ENCODE peak calls at places on chromosomes 7 and 10, in nine cellular contexts. One of them, this sample, is unnamed.

GRCh38 chr10:4918236-4918635 is 45.0 kb upstream of the AKR1C1 start:
- DNase-seq in neural progenitor cell: no peak
- DNase-seq in NCI-H1092: no peak
- DNase-seq in NCI-H1930: no peak
- DNase-seq in Calu3: no peak
- DNase-seq in activated naive CD8-positive, alpha-beta T cell treated with anti-CD3 and anti-CD28 coated beads, Interleukin-2, amount 50 U/mL, for 24 hours: no peak
- DNase-seq in ovary: no peak
- DNase-seq in NCI-H748 treated with DMSO at 0.1 percent for 48 hours: no peak
- DNase-seq in T-helper 9 cell: no peak
- DNase-seq in this sample: no peak

GRCh38 chr7:134703781-134704180 is 57.1 kb downstream of the BPGM start:
- DNase-seq in ovary: peak
- DNase-seq in activated naive CD8-positive, alpha-beta T cell treated with anti-CD3 and anti-CD28 coated beads, Interleukin-2, amount 50 U/mL, for 24 hours: no peak
- DNase-seq in neural progenitor cell: no peak
- DNase-seq in NCI-H748 treated with DMSO at 0.1 percent for 48 hours: no peak
- DNase-seq in NCI-H1092: no peak
- DNase-seq in T-helper 9 cell: no peak
- DNase-seq in Calu3: no peak
- DNase-seq in NCI-H1930: no peak
- DNase-seq in this sample: no peak

GRCh38 chr10:133458710-133459453 is 5.1 kb downstream of the SCART1 start:
- DNase-seq in activated naive CD8-positive, alpha-beta T cell treated with anti-CD3 and anti-CD28 coated beads, Interleukin-2, amount 50 U/mL, for 24 hours: no peak
- DNase-seq in NCI-H1930: no peak
- DNase-seq in T-helper 9 cell: no peak
- DNase-seq in NCI-H748 treated with DMSO at 0.1 percent for 48 hours: no peak
- DNase-seq in Calu3: no peak
- DNase-seq in ovary: no peak
- DNase-seq in neural progenitor cell: no peak
- DNase-seq in NCI-H1092: no peak
- DNase-seq in this sample: no peak

GRCh38 chr10:101837753-101838152 is 5.8 kb downstream of the KCNIP2 start:
- DNase-seq in activated naive CD8-positive, alpha-beta T cell treated with anti-CD3 and anti-CD28 coated beads, Interleukin-2, amount 50 U/mL, for 24 hours: no peak
- DNase-seq in T-helper 9 cell: no peak
- DNase-seq in neural progenitor cell: no peak
- DNase-seq in NCI-H1930: no peak
- DNase-seq in NCI-H748 treated with DMSO at 0.1 percent for 48 hours: no peak
- DNase-seq in ovary: peak
- DNase-seq in Calu3: no peak
- DNase-seq in NCI-H1092: no peak
- DNase-seq in this sample: no peak

GRCh38 chr10:80405636-80406035 is 2.7 kb upstream of the PRXL2A start:
- DNase-seq in neural progenitor cell: peak
- DNase-seq in activated naive CD8-positive, alpha-beta T cell treated with anti-CD3 and anti-CD28 coated beads, Interleukin-2, amount 50 U/mL, for 24 hours: no peak
- DNase-seq in NCI-H1930: no peak
- DNase-seq in NCI-H1092: no peak
- DNase-seq in Calu3: no peak
- DNase-seq in NCI-H748 treated with DMSO at 0.1 percent for 48 hours: no peak
- DNase-seq in ovary: no peak
- DNase-seq in T-helper 9 cell: no peak
- DNase-seq in this sample: no peak

GRCh38 chr10:120607710-120608703 is 151.0 kb downstream of the PLPP4 start:
- DNase-seq in NCI-H1930: no peak
- DNase-seq in neural progenitor cell: no peak
- DNase-seq in NCI-H748 treated with DMSO at 0.1 percent for 48 hours: no peak
- DNase-seq in T-helper 9 cell: no peak
- DNase-seq in NCI-H1092: no peak
- DNase-seq in Calu3: no peak
- DNase-seq in ovary: no peak
- DNase-seq in activated naive CD8-positive, alpha-beta T cell treated with anti-CD3 and anti-CD28 coated beads, Interleukin-2, amount 50 U/mL, for 24 hours: no peak
- DNase-seq in this sample: no peak

GRCh38 chr7:73446716-73447115 is 13.1 kb downstream of the FZD9 start:
- DNase-seq in NCI-H1930: no peak
- DNase-seq in activated naive CD8-positive, alpha-beta T cell treated with anti-CD3 and anti-CD28 coated beads, Interleukin-2, amount 50 U/mL, for 24 hours: no peak
- DNase-seq in T-helper 9 cell: no peak
- DNase-seq in ovary: no peak
- DNase-seq in NCI-H1092: no peak
- DNase-seq in neural progenitor cell: no peak
- DNase-seq in Calu3: no peak
- DNase-seq in NCI-H748 treated with DMSO at 0.1 percent for 48 hours: no peak
- DNase-seq in this sample: no peak

GRCh38 chr10:125000366-125001312 is 58.7 kb downstream of the ZRANB1 start:
- DNase-seq in activated naive CD8-positive, alpha-beta T cell treated with anti-CD3 and anti-CD28 coated beads, Interleukin-2, amount 50 U/mL, for 24 hours: no peak
- DNase-seq in Calu3: no peak
- DNase-seq in ovary: peak
- DNase-seq in neural progenitor cell: peak
- DNase-seq in T-helper 9 cell: no peak
- DNase-seq in NCI-H748 treated with DMSO at 0.1 percent for 48 hours: no peak
- DNase-seq in NCI-H1930: no peak
- DNase-seq in NCI-H1092: no peak
- DNase-seq in this sample: no peak

GRCh38 chr7:142711722-142712616 is 37.3 kb upstream of the PRSS1 start:
- DNase-seq in NCI-H1092: no peak
- DNase-seq in ovary: no peak
- DNase-seq in neural progenitor cell: peak
- DNase-seq in NCI-H1930: no peak
- DNase-seq in Calu3: peak
- DNase-seq in NCI-H748 treated with DMSO at 0.1 percent for 48 hours: peak
- DNase-seq in T-helper 9 cell: no peak
- DNase-seq in activated naive CD8-positive, alpha-beta T cell treated with anti-CD3 and anti-CD28 coated beads, Interleukin-2, amount 50 U/mL, for 24 hours: peak
- DNase-seq in this sample: no peak

GRCh38 chr7:29652611-29653010 is 89.0 kb downstream of the PRR15 start:
- DNase-seq in NCI-H1930: no peak
- DNase-seq in neural progenitor cell: no peak
- DNase-seq in NCI-H748 treated with DMSO at 0.1 percent for 48 hours: no peak
- DNase-seq in Calu3: no peak
- DNase-seq in ovary: no peak
- DNase-seq in activated naive CD8-positive, alpha-beta T cell treated with anti-CD3 and anti-CD28 coated beads, Interleukin-2, amount 50 U/mL, for 24 hours: no peak
- DNase-seq in T-helper 9 cell: no peak
- DNase-seq in NCI-H1092: no peak
- DNase-seq in this sample: no peak

GRCh38 chr10:75033399-75034130 is 77.9 kb upstream of the SAMD8 start:
- DNase-seq in NCI-H748 treated with DMSO at 0.1 percent for 48 hours: no peak
- DNase-seq in T-helper 9 cell: no peak
- DNase-seq in ovary: no peak
- DNase-seq in activated naive CD8-positive, alpha-beta T cell treated with anti-CD3 and anti-CD28 coated beads, Interleukin-2, amount 50 U/mL, for 24 hours: no peak
- DNase-seq in NCI-H1930: no peak
- DNase-seq in neural progenitor cell: no peak
- DNase-seq in NCI-H1092: no peak
- DNase-seq in Calu3: no peak
- DNase-seq in this sample: no peak

GRCh38 chr10:80429521-80429966 is 21.2 kb downstream of the PRXL2A start:
- DNase-seq in activated naive CD8-positive, alpha-beta T cell treated with anti-CD3 and anti-CD28 coated beads, Interleukin-2, amount 50 U/mL, for 24 hours: no peak
- DNase-seq in T-helper 9 cell: no peak
- DNase-seq in NCI-H1092: no peak
- DNase-seq in neural progenitor cell: no peak
- DNase-seq in Calu3: peak
- DNase-seq in ovary: no peak
- DNase-seq in NCI-H1930: no peak
- DNase-seq in NCI-H748 treated with DMSO at 0.1 percent for 48 hours: no peak
- DNase-seq in this sample: no peak

GRCh38 chr7:24175603-24176002 is 108.4 kb upstream of the NPY start:
- DNase-seq in NCI-H1930: no peak
- DNase-seq in Calu3: no peak
- DNase-seq in T-helper 9 cell: no peak
- DNase-seq in neural progenitor cell: peak
- DNase-seq in ovary: no peak
- DNase-seq in activated naive CD8-positive, alpha-beta T cell treated with anti-CD3 and anti-CD28 coated beads, Interleukin-2, amount 50 U/mL, for 24 hours: no peak
- DNase-seq in NCI-H1092: no peak
- DNase-seq in NCI-H748 treated with DMSO at 0.1 percent for 48 hours: no peak
- DNase-seq in this sample: no peak